ENCODE peak calls at places on chromosomes 16 and 17, in six cellular contexts. D, S, E, I, Q and U are unnamed samples.

GRCh38 chr17:13465678-13466077 is 136.1 kb downstream of the HS3ST3A1 start:
- DNase-seq in D (no peak), S (no peak), E (no peak), I (no peak), Q (no peak), U (no peak)

GRCh38 chr16:87765473-87765775 is 362 bp downstream of the KLHDC4 start:
- DNase-seq in D (peak; percentile 68), S (peak; percentile 18), E (no peak), I (no peak), Q (peak; percentile 38), U (no peak)

GRCh38 chr16:56682703-56683397 is 580 bp downstream of the MT1X start:
- DNase-seq in D (peak; percentile 7), S (no peak), E (no peak), I (no peak), Q (peak; percentile 28), U (peak; percentile 42)

GRCh38 chr17:47299239-47299910 is 24.4 kb upstream of the EFCAB13 start:
- DNase-seq in D (no peak), S (no peak), E (no peak), I (no peak), Q (no peak), U (no peak)

GRCh38 chr17:32161029-32161428 is 18.7 kb downstream of the RHOT1 start:
- DNase-seq in D (no peak), S (peak; percentile 50), E (no peak), I (no peak), Q (no peak), U (no peak)

GRCh38 chr16:24851700-24852099 is 5.9 kb downstream of the SLC5A11 start:
- DNase-seq in D (no peak), S (peak; percentile 9), E (no peak), I (peak; percentile 54), Q (peak; percentile 61), U (no peak)

GRCh38 chr16:70157477-70158260 is 15.9 kb upstream of the CLEC18C start:
- DNase-seq in D (no peak), S (no peak), E (no peak), I (no peak), Q (no peak), U (no peak)

GRCh38 chr16:49638696-49639629 is 216.9 kb downstream of the ZNF423 start:
- DNase-seq in D (no peak), S (peak; percentile 71), E (peak; percentile 66), I (no peak), Q (no peak), U (no peak)

GRCh38 chr17:43984521-43984920 is 19.9 kb upstream of the NAGS start:
- DNase-seq in D (no peak), S (no peak), E (no peak), I (no peak), Q (no peak), U (no peak)

GRCh38 chr17:51795401-51795800 is 363.1 kb downstream of the CA10 start:
- DNase-seq in D (no peak), S (no peak), E (no peak), I (no peak), Q (no peak), U (no peak)

GRCh38 chr17:32971171-32971570 is 20.5 kb upstream of the SPACA3 start:
- DNase-seq in D (no peak), S (peak; percentile 54), E (no peak), I (peak; percentile 48), Q (peak; percentile 34), U (no peak)

GRCh38 chr17:64455993-64456885 is 7.3 kb downstream of the MILR1 start:
- DNase-seq in D (peak; percentile 89), S (no peak), E (no peak), I (peak; percentile 23), Q (no peak), U (no peak)

GRCh38 chr16:21610766-21611165 is 11.4 kb downstream of the METTL9 start:
- DNase-seq in D (no peak), S (no peak), E (no peak), I (peak; percentile 42), Q (no peak), U (no peak)

GRCh38 chr17:7748098-7748775 is 30.7 kb downstream of the DNAH2 start:
- DNase-seq in D (no peak), S (peak; percentile 88), E (no peak), I (no peak), Q (peak; percentile 49), U (no peak)

GRCh38 chr17:62995377-62995885 is 29.4 kb downstream of the TANC2 start:
- DNase-seq in D (peak; percentile 2), S (peak; percentile 70), E (no peak), I (peak; percentile 40), Q (peak; percentile 49), U (no peak)

GRCh38 chr17:13996758-13997157 is 72.5 kb upstream of the COX10 start:
- DNase-seq in D (no peak), S (no peak), E (no peak), I (no peak), Q (peak; percentile 48), U (no peak)

GRCh38 chr16:11682655-11683096 is 14.4 kb downstream of the SNN start:
- DNase-seq in D (no peak), S (peak; percentile 88), E (no peak), I (no peak), Q (peak; percentile 95), U (no peak)

GRCh38 chr17:42307362-42307927 is 19.1 kb downstream of the STAT5A start:
- DNase-seq in D (no peak), S (no peak), E (no peak), I (no peak), Q (no peak), U (no peak)

GRCh38 chr17:1109606-1110523 is 69.9 kb downstream of the ABR start:
- DNase-seq in D (no peak), S (no peak), E (no peak), I (peak; percentile 98), Q (no peak), U (no peak)

GRCh38 chr17:1110524-1110843 is 69.3 kb downstream of the ABR start:
- DNase-seq in D (no peak), S (no peak), E (no peak), I (no peak), Q (no peak), U (no peak)

GRCh38 chr17:1112875-1113274 is 66.9 kb downstream of the ABR start:
- DNase-seq in D (no peak), S (no peak), E (no peak), I (no peak), Q (no peak), U (no peak)

GRCh38 chr17:1110844-1111598 is 68.8 kb downstream of the ABR start:
- DNase-seq in D (no peak), S (peak; percentile 69), E (peak; percentile 68), I (peak; percentile 62), Q (peak; percentile 88), U (no peak)

DNA sequence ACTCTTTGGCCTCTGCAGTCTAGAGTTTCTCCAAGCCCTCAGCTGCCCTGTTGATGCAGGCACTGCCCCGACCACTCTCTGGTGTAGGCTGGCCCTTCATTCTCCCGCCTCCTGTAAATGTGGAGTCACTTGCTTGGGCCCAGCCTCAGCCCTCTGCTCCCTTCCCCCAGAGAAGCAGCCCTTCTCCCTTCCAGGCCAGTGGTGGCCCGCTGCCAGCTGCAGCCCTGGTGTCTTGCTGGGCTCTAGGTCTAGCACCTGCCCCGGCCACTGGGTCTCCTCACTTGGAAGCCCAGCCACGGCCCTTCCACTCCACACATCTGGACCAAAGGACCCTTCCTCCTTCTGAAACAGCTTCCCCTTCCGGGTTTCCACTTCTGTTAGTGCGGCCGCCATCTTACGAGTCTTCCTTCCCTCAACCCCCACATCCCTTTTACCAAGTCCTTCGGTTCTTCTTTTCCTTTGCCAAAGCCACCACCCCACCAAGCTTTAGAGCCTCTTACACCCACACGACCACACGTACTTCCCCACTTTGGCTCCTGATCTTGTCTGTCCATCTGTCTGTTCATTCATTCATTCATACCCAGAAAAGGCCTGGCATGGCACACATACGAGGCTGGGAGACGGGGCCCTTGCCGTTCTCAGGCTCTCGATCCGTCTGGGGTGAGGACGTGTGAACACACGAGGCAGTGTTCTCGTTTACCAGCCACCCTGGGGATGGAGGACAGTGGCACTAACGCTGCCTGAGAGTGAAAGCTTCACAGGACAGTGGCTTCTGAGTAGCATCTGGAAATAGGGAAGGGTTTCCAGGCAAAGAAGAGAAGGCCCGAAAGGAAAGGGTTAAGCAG is 68.0 kb downstream of the ABR start:
- DNase-seq in D (no peak), S (peak; percentile 63), E (peak; percentile 58), I (no peak), Q (no peak), U (no peak)
- H3K4me1 ChIP-seq in D (peaks cover 30% of the 10 kb centered on the region), S (peaks cover 38% of the 10 kb centered on the region), E (peaks cover 77% of the 10 kb centered on the region), I (peaks cover 20% of the 10 kb centered on the region), Q (peaks cover 39% of the 10 kb centered on the region), U (peaks cover 36% of the 10 kb centered on the region)

GRCh38 chr16:53756329-53756996 is 52.5 kb downstream of the FTO start:
- DNase-seq in D (no peak), S (peak; percentile 37), E (no peak), I (peak; percentile 56), Q (no peak), U (no peak)
- H3K4me1 ChIP-seq in D (peaks cover 8% of the 10 kb centered on the region), S (peaks cover 41% of the 10 kb centered on the region), E (peaks cover 43% of the 10 kb centered on the region), I (no peaks in the 10 kb centered on the region), Q (peaks cover 41% of the 10 kb centered on the region), U (peaks cover 34% of the 10 kb centered on the region)

DNA sequence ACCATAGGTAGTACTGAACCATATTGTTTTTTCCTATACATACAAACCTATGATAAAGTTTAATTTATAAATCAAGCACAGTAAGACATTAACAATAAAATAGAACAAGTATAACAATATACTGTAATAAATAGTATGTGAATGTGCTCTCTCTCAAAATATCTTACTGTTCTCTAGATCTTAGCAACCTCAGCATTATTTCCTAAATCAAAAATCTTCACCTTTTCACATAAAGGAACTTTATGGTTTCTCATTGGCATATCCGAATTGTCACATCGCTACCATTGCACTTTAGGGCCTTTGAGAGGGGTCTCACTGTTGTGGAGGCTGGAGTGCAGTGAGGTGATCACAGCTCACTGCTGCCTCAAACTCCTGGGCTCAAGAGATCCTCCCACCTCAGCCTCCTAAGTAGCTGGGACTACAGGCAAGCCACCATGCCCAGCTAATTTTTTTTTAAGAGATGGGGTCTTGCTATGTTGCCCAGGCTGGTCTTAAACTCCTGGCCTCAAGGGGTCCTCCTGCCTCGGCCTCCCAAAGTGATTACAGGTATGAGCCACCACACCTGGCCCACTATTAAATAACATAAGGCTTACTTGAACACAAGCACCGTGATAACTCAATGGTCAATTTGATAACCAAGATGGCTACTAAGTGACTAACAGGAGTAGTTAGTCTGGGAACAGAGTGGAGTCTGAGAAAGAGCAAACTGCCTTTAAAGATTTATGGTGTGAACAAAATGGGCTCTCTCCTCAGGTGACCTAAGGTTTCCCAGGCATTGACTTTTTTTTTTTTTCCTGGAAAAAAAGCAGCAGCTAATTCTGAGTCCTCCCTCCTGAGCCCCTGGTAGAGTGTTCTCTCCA is 2.9 kb upstream of the TMEM97 start:
- DNase-seq in D (no peak), S (no peak), E (no peak), I (no peak), Q (no peak), U (no peak)
- H3K4me1 ChIP-seq in D (peaks cover 19% of the 10 kb centered on the region), S (peaks cover 13% of the 10 kb centered on the region), E (peaks cover 21% of the 10 kb centered on the region), I (no peaks in the 10 kb centered on the region), Q (peaks cover 13% of the 10 kb centered on the region), U (peaks cover 16% of the 10 kb centered on the region)

DNA sequence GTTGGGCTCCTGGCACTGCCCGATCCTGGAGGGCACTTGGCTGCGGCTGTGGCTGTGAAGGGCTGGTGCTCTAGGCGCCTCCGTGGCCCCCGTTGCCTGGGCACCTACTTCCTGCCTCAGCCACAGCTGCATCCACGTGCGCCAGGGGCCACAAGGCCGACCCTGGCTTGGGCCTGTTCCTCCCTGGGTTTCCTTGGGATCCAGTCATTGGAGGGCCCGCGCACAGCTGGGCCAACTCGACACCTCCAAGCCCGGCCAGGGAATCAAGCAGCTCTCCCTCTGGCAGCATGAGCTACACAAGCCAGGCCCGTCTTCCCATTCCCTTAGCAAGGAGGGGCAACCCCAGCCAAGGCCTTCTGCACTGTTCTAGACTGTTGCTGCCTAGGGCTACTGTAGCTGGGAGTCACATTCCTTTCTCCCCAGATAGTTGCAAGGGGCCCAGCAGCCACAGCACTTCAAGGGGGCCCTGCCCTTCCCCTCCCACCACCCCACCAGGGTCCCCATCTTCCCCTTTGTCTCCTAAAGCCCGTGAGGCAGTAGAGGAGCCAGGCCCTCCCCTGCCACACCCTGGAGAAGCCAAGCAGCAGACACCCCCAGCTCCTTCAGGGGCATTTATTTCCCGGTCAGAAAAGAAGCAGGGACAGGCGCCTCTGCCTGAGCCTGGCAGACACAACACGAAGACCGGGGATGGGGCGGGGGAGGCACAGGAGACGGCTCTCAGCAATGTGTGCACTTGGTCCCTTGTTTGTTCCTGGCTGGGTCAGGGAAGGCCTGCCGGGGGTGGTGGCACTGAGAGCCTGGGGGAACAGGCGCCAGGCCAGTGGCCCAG is 3.8 kb downstream of the ARHGDIA start:
- DNase-seq in D (peak; percentile 67), S (peak; percentile 78), E (no peak), I (peak; percentile 61), Q (peak; percentile 70), U (no peak)
- H3K4me1 ChIP-seq in D (peaks cover 64% of the 10 kb centered on the region), S (peaks cover 43% of the 10 kb centered on the region), E (peaks cover 81% of the 10 kb centered on the region), I (peaks cover 13% of the 10 kb centered on the region), Q (peaks cover 17% of the 10 kb centered on the region), U (peaks cover 61% of the 10 kb centered on the region)